ENCODE peak calls at places on chromosome 21, in seven cellular contexts. F, W, I, Y, G, E and A are unnamed samples.

GRCh38 chr21:26405735-26406361 is 167.2 kb downstream of the CYYR1 start:
- DNase-seq in F (peak; percentile 58), W (no peak), I (no peak), Y (no peak), G (no peak), E (peak; percentile 20), A (peak; percentile 71)

GRCh38 chr21:37032877-37033471 is 26.5 kb downstream of the RIPPLY3 start:
- DNase-seq in F (peak; percentile 30), W (peak; percentile 51), I (no peak), Y (no peak), G (no peak), E (no peak), A (no peak)

GRCh38 chr21:45336870-45337269 is 49.2 kb upstream of the POFUT2 start:
- DNase-seq in F (no peak), W (no peak), I (no peak), Y (no peak), G (no peak), E (no peak), A (no peak)

GRCh38 chr21:20311388-20311787 is 686.8 kb upstream of the NCAM2 start:
- DNase-seq in F (no peak), W (no peak), I (no peak), Y (no peak), G (no peak), E (no peak), A (peak; percentile 37)

GRCh38 chr21:36297938-36298572 is 21.9 kb upstream of the MORC3 start:
- DNase-seq in F (peak; percentile 29), W (no peak), I (peak; percentile 5), Y (peak; percentile 50), G (no peak), E (no peak), A (peak; percentile 77)

GRCh38 chr21:46457801-46458314 is 833 bp upstream of the DIP2A start:
- DNase-seq in F (peak; percentile 30), W (peak; percentile 4), I (peak; percentile 21), Y (peak; percentile 78), G (no peak), E (peak; percentile 49), A (peak; percentile 79)

GRCh38 chr21:33682992-33683627 is 40.8 kb downstream of the ITSN1 start:
- DNase-seq in F (peak; percentile 77), W (peak; percentile 90), I (peak; percentile 56), Y (no peak), G (peak; percentile 5), E (peak; percentile 90), A (no peak)

GRCh38 chr21:34558960-34559631 is 47.1 kb upstream of the KCNE1 start:
- DNase-seq in F (no peak), W (no peak), I (no peak), Y (no peak), G (no peak), E (no peak), A (no peak)

GRCh38 chr21:46118305-46118870 is 20.5 kb downstream of the COL6A2 start:
- DNase-seq in F (no peak), W (no peak), I (no peak), Y (no peak), G (no peak), E (no peak), A (no peak)

GRCh38 chr21:37139902-37140301 is 66.8 kb downstream of the TTC3 start:
- DNase-seq in F (no peak), W (no peak), I (no peak), Y (no peak), G (no peak), E (no peak), A (no peak)

GRCh38 chr21:31235671-31236450 is 108.2 kb downstream of the TIAM1 start:
- DNase-seq in F (no peak), W (no peak), I (no peak), Y (no peak), G (no peak), E (no peak), A (no peak)

DNA sequence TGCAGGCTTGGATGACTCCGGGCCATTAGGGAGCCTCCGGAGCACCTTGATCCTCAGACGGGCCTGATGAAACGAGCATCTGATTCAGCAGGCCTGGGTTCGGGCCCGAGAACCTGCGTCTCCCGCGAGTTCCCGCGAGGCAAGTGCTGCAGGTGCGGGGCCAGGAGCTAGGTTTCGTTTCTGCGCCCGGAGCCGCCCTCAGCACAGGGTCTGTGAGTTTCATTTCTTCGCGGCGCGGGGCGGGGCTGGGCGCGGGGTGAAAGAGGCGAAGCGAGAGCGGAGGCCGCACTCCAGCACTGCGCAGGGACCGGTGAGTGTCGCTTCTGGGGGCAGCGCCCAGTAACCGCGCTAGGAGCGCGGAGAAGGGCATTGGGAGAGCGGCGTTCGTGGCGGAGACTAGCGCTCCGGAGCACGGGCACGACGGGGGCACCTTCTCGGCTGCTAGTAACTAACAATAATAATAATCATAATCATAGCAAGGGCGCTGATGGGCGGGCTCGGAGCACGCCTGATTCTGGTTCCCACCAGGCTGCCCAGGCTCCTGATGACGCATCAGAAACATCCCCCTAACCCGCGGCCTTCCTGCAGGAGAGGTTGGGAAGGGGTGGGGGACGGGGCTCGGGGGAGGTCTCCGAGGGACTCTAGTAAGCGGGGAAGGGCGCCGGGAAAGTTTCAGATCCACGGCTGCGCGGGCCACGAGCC is at the start of gene MX1:
- DNase-seq in F (peak; percentile 10), W (no peak), I (peak; percentile 16), Y (no peak), G (no peak), E (peak; percentile 40), A (no peak)
- TF ChIP-seq POLR2A in F (no peak), W (no peak), I (no peak), Y (no peak), G (no peak), E (no peak), A (no peak)

GRCh38 chr21:14533555-14534400 is 12.3 kb downstream of the SAMSN1 start:
- DNase-seq in F (peak; percentile 26), W (peak; percentile 67), I (no peak), Y (no peak), G (no peak), E (peak; percentile 77), A (peak; percentile 57)

GRCh38 chr21:14535702-14536101 is 10.4 kb downstream of the SAMSN1 start:
- DNase-seq in F (no peak), W (no peak), I (no peak), Y (no peak), G (no peak), E (no peak), A (no peak)

GRCh38 chr21:14530574-14530973 is 15.5 kb downstream of the SAMSN1 start:
- DNase-seq in F (no peak), W (no peak), I (no peak), Y (no peak), G (no peak), E (no peak), A (peak; percentile 24)

GRCh38 chr21:14528815-14529214 is 17.3 kb downstream of the SAMSN1 start:
- DNase-seq in F (no peak), W (no peak), I (no peak), Y (no peak), G (no peak), E (no peak), A (no peak)

DNA sequence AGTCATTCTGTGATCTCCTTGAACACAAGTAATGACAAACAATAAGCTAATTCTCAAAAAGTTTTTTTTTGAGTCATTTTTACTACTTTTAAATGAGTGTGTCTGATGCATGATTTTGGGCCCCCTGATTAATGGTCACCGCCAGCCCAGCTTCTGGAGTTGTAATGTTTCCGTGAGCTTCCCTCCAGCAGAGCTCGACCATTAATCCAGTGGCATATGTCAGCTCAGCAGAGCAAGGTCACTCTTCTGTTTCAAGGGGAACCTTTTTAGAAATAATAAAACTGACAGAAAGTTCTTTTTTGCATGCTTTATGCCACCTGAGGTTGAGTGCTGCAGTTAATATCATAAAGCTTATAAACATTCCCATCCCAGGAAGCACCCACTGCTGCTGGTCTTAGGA is 14.2 kb downstream of the SAMSN1 start:
- DNase-seq in F (no peak), W (no peak), I (no peak), Y (no peak), G (no peak), E (no peak), A (peak; percentile 19)
- TF ChIP-seq MAX in F (no peak), W (no peak), I (no peak), Y (no peak), G (no peak), E (no peak), A (no peak)

GRCh38 chr21:15522148-15522547 is 207.6 kb upstream of the USP25 start:
- DNase-seq in F (no peak), W (no peak), I (no peak), Y (no peak), G (no peak), E (no peak), A (no peak)

GRCh38 chr21:15521644-15522001 is 208.2 kb upstream of the USP25 start:
- DNase-seq in F (no peak), W (no peak), I (no peak), Y (no peak), G (no peak), E (no peak), A (no peak)

GRCh38 chr21:15517394-15517793 is 212.4 kb upstream of the USP25 start:
- DNase-seq in F (no peak), W (no peak), I (no peak), Y (no peak), G (no peak), E (no peak), A (no peak)

GRCh38 chr21:15524855-15525254 is 204.9 kb upstream of the USP25 start:
- DNase-seq in F (no peak), W (no peak), I (no peak), Y (no peak), G (no peak), E (no peak), A (no peak)

DNA sequence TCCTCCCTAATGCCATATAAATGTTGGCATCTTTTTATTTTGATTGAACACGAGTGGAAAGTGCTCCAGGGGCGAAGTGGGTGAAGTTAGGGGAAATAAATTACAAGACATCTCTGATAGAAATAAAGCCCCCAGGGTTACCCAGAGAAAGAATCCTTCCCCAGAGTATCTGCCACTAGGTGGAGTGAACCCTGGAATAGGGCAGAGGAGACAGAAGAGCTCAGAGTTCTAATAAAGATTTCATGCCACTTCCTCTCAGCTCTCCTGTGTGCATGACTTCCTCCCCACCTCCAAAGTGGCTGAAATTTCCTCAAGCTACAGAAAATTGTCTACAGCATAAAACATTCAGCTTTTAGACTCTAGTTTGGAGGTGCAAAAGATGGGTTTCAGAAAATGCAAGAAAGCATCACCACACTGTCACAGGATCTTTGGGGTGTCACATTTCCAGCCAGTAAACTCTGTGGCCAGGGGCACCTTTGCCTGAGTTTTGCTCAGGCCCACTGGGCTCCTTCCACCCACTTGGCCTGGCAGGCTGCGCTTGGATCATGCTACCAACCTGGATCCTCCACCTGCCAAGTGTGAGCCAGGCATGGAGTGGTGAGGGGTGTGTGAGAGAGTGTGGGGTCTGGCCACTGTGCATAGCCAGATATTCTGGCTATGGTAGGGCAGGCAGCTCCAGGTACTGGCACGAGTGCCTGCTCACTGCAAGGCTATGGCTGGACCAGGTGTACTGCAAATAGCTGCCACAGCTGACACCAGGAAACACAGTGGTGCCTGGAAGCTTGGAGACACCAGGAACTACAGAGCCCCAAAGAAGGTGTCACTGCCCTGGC is 208.8 kb upstream of the USP25 start:
- DNase-seq in F (no peak), W (no peak), I (peak; percentile 16), Y (no peak), G (no peak), E (no peak), A (peak; percentile 10)
- TF ChIP-seq CTCF in F (no peak), W (no peak), I (peak; percentile 28), Y (no peak), G (peak; percentile 48), E (peak; percentile 15), A (peak; percentile 25)

DNA sequence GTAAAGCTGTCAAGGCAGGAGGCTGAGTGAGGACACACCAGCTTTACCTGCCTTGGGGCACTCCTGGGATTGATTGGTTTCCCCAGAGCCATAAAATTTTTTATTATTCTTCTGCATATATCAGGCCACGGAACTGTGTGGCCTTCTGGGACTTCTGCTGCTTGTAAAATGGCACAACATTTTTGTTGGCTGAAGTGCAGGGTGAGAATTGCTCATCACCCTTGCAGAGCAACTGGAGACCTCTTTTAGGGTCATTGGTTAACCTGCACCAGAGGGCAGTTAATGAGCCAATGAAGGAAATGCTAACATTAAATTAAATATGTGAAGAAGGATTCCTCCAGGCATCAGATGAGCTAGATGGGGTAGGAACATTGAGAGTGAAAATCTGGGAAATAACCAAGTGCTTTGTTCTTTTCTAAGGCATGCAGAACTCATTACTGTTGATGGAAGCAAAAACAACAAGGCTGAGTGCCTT is 87.7 kb downstream of the LTN1 start:
- DNase-seq in F (no peak), W (no peak), I (no peak), Y (no peak), G (no peak), E (no peak), A (no peak)
- TF ChIP-seq POLR2A in F (no peak), W (no peak), I (no peak), Y (no peak), G (no peak), E (no peak), A (no peak)